ENCODE peak calls at places on chromosome 17, in eight cellular contexts. X is HFFc6; W is sigmoid colon; V is T-helper 2 cell; U is breast epithelium; Z is NCI-H1105; E is EH; N is stimulated activated effector memory CD8-positive, alpha-beta T cell treated with anti-CD3 and anti-CD28 coated beads, Interleukin-12 subunit alpha, Interleukin-12 subunit beta, amount 100 ng/mL, for 72 hours. P is an unnamed sample.

GRCh38 chr17:56977673-56978395 is at the start of gene SCPEP1:
- DNase-seq in X (peak), W (peak), V (peak), U (peak), Z (peak), E (peak), N (peak), P (peak)

GRCh38 chr17:78998311-78999055 is 11.1 kb downstream of the CANT1 start:
- DNase-seq in X (no peak), W (peak), V (no peak), U (no peak), Z (no peak), E (no peak), N (no peak), P (no peak)

GRCh38 chr17:19787733-19788357 is 39.7 kb upstream of the ALDH3A1 start:
- DNase-seq in X (no peak), W (no peak), V (no peak), U (no peak), Z (no peak), E (no peak), N (no peak), P (no peak)

GRCh38 chr17:7043195-7043543 is 723 bp downstream of the SLC16A11 start:
- DNase-seq in X (no peak), W (no peak), V (no peak), U (no peak), Z (no peak), E (no peak), N (no peak), P (no peak)

GRCh38 chr17:17347234-17347955 is 44.2 kb downstream of the NT5M start:
- DNase-seq in X (no peak), W (no peak), V (no peak), U (no peak), Z (no peak), E (no peak), N (no peak), P (no peak)

GRCh38 chr17:77891602-77892001 is 66.9 kb upstream of the TNRC6C start:
- DNase-seq in X (no peak), W (peak), V (no peak), U (no peak), Z (no peak), E (no peak), N (no peak), P (no peak)

GRCh38 chr17:82055023-82055964 is 3.6 kb downstream of the GPS1 start:
- DNase-seq in X (no peak), W (no peak), V (no peak), U (no peak), Z (no peak), E (no peak), N (no peak), P (no peak)

GRCh38 chr17:39960406-39961053 is 2.3 kb upstream of the GSDMA start:
- DNase-seq in X (no peak), W (no peak), V (no peak), U (no peak), Z (no peak), E (no peak), N (no peak), P (no peak)

GRCh38 chr17:27543958-27544349 is 87.0 kb upstream of the LGALS9 start:
- DNase-seq in X (no peak), W (no peak), V (no peak), U (no peak), Z (no peak), E (no peak), N (no peak), P (no peak)

GRCh38 chr17:39612935-39613465 is 5.3 kb upstream of the NEUROD2 start:
- DNase-seq in X (no peak), W (no peak), V (no peak), U (no peak), Z (no peak), E (no peak), N (no peak), P (no peak)

GRCh38 chr17:77692571-77693161 is 265.8 kb upstream of the TNRC6C start:
- DNase-seq in X (peak), W (no peak), V (no peak), U (peak), Z (no peak), E (peak), N (no peak), P (peak)

GRCh38 chr17:42422412-42422957 is 571 bp downstream of the CAVIN1 start:
- DNase-seq in X (no peak), W (peak), V (no peak), U (no peak), Z (no peak), E (peak), N (no peak), P (no peak)

GRCh38 chr17:3636908-3637373 is 381 bp downstream of the CTNS start:
- DNase-seq in X (no peak), W (no peak), V (no peak), U (no peak), Z (no peak), E (no peak), N (no peak), P (peak)

GRCh38 chr17:56629450-56630187 is 36.1 kb downstream of the NOG start:
- DNase-seq in X (peak), W (no peak), V (no peak), U (no peak), Z (no peak), E (peak), N (no peak), P (peak)

GRCh38 chr17:66625321-66625767 is 209.6 kb upstream of the CACNG5 start:
- DNase-seq in X (peak), W (no peak), V (no peak), U (no peak), Z (peak), E (peak), N (no peak), P (peak)

GRCh38 chr17:39927928-39928867 is 666 bp downstream of the LRRC3C start:
- DNase-seq in X (no peak), W (peak), V (no peak), U (peak), Z (no peak), E (peak), N (no peak), P (peak)

P was measured in EL.